ENCODE peak calls at places on chromosomes 5 and 9, in six cellular contexts. One of them, this sample, is unnamed.

GRCh38 chr9:113992276-113992951 is 85.7 kb downstream of the AMBP start:
- DNase-seq in Calu3: no peak
- DNase-seq in CD4-positive, alpha-beta T cell: no peak
- DNase-seq in GM13977: no peak
- DNase-seq in CD8-positive, alpha-beta memory T cell: no peak
- DNase-seq in astrocyte: no peak
- DNase-seq in this sample: no peak

GRCh38 chr5:108459661-108460170 is 77.8 kb upstream of the FBXL17 start:
- DNase-seq in astrocyte: no peak
- DNase-seq in GM13977: no peak
- DNase-seq in Calu3: no peak
- DNase-seq in CD8-positive, alpha-beta memory T cell: no peak
- DNase-seq in CD4-positive, alpha-beta T cell: no peak
- DNase-seq in this sample: no peak

GRCh38 chr5:153941265-153941664 is 97.4 kb downstream of the FAM114A2 start:
- DNase-seq in astrocyte: no peak
- DNase-seq in CD4-positive, alpha-beta T cell: no peak
- DNase-seq in Calu3: no peak
- DNase-seq in CD8-positive, alpha-beta memory T cell: no peak
- DNase-seq in GM13977: no peak
- DNase-seq in this sample: no peak

GRCh38 chr9:89808801-89809200 is 204.0 kb downstream of the GADD45G start:
- DNase-seq in CD4-positive, alpha-beta T cell: no peak
- DNase-seq in Calu3: no peak
- DNase-seq in GM13977: no peak
- DNase-seq in CD8-positive, alpha-beta memory T cell: no peak
- DNase-seq in astrocyte: peak; percentile 82
- DNase-seq in this sample: no peak

GRCh38 chr9:93303258-93303771 is 119.4 kb downstream of the WNK2 start:
- DNase-seq in CD8-positive, alpha-beta memory T cell: no peak
- DNase-seq in astrocyte: no peak
- DNase-seq in CD4-positive, alpha-beta T cell: peak; percentile 17
- DNase-seq in GM13977: peak; percentile 22
- DNase-seq in Calu3: no peak
- DNase-seq in this sample: no peak

GRCh38 chr9:106864533-106865143 is 1.7 kb downstream of the ZNF462 start:
- DNase-seq in astrocyte: peak; percentile 56
- DNase-seq in CD8-positive, alpha-beta memory T cell: no peak
- DNase-seq in CD4-positive, alpha-beta T cell: no peak
- DNase-seq in GM13977: no peak
- DNase-seq in Calu3: no peak
- DNase-seq in this sample: no peak

GRCh38 chr5:124692324-124692723 is 54.1 kb downstream of the ZNF608 start:
- DNase-seq in CD4-positive, alpha-beta T cell: no peak
- DNase-seq in Calu3: no peak
- DNase-seq in CD8-positive, alpha-beta memory T cell: no peak
- DNase-seq in astrocyte: peak; percentile 89
- DNase-seq in GM13977: no peak
- DNase-seq in this sample: no peak

GRCh38 chr9:129023036-129023907 is 4.9 kb downstream of the SH3GLB2 start:
- DNase-seq in CD8-positive, alpha-beta memory T cell: no peak
- DNase-seq in astrocyte: peak; percentile 70
- DNase-seq in CD4-positive, alpha-beta T cell: no peak
- DNase-seq in GM13977: no peak
- DNase-seq in Calu3: no peak
- DNase-seq in this sample: peak; percentile 92

GRCh38 chr9:137305060-137305787 is 3.2 kb upstream of the NRARP start:
- DNase-seq in Calu3: no peak
- DNase-seq in GM13977: peak; percentile 81
- DNase-seq in CD4-positive, alpha-beta T cell: peak; percentile 58
- DNase-seq in astrocyte: peak; percentile 44
- DNase-seq in CD8-positive, alpha-beta memory T cell: no peak
- DNase-seq in this sample: no peak

GRCh38 chr9:4081549-4081895 is 218.3 kb downstream of the GLIS3 start:
- DNase-seq in CD4-positive, alpha-beta T cell: no peak
- DNase-seq in Calu3: no peak
- DNase-seq in astrocyte: no peak
- DNase-seq in GM13977: no peak
- DNase-seq in CD8-positive, alpha-beta memory T cell: no peak
- DNase-seq in this sample: no peak

This sample was measured in PC-9.